ENCODE peak calls at places on chromosomes 11 and 22, in five cellular contexts. One of them, this sample, is unnamed.
A peak's percentile ranks its signal among the peaks of the same experiment; 100 is the strongest.

GRCh38 chr11:6612816-6613136 is 760 bp upstream of the TAF10 start:
- DNase-seq in breast epithelium: no peak
- DNase-seq in A549: no peak
- DNase-seq in NCI-H226: no peak
- DNase-seq in lower leg skin: no peak
- DNase-seq in this sample: no peak

GRCh38 chr11:46288451-46288850 is 11.0 kb downstream of the CREB3L1 start:
- DNase-seq in A549: no peak
- DNase-seq in NCI-H226: no peak
- DNase-seq in breast epithelium: no peak
- DNase-seq in lower leg skin: no peak
- DNase-seq in this sample: no peak

GRCh38 chr22:26887456-26887855 is 230.1 kb downstream of the MIAT start:
- DNase-seq in A549: peak; percentile 47
- DNase-seq in NCI-H226: peak; percentile 59
- DNase-seq in breast epithelium: no peak
- DNase-seq in lower leg skin: no peak
- DNase-seq in this sample: no peak

GRCh38 chr22:48451891-48452290 is 1375.8 kb downstream of the BRD1 start:
- DNase-seq in NCI-H226: no peak
- DNase-seq in lower leg skin: no peak
- DNase-seq in breast epithelium: no peak
- DNase-seq in A549: no peak
- DNase-seq in this sample: no peak

GRCh38 chr11:85596886-85597285 is 30.3 kb downstream of the DLG2 start:
- DNase-seq in lower leg skin: no peak
- DNase-seq in A549: no peak
- DNase-seq in breast epithelium: no peak
- DNase-seq in NCI-H226: no peak
- DNase-seq in this sample: no peak

GRCh38 chr11:78419327-78419726 is 1.7 kb upstream of the GAB2 start:
- DNase-seq in breast epithelium: no peak
- DNase-seq in lower leg skin: peak; percentile 71
- DNase-seq in A549: peak; percentile 71
- DNase-seq in NCI-H226: peak; percentile 98
- DNase-seq in this sample: no peak

GRCh38 chr11:23542171-23542570 is 681.9 kb upstream of the CCDC179 start:
- DNase-seq in NCI-H226: no peak
- DNase-seq in lower leg skin: no peak
- DNase-seq in A549: no peak
- DNase-seq in breast epithelium: no peak
- DNase-seq in this sample: no peak

GRCh38 chr11:75499423-75500305 is 26.1 kb downstream of the GDPD5 start:
- DNase-seq in lower leg skin: peak; percentile 69
- DNase-seq in NCI-H226: peak; percentile 96
- DNase-seq in breast epithelium: peak; percentile 28
- DNase-seq in A549: peak; percentile 92
- DNase-seq in this sample: no peak

GRCh38 chr11:85717360-85717927 is 31.4 kb upstream of the CCDC89 start:
- DNase-seq in NCI-H226: no peak
- DNase-seq in breast epithelium: no peak
- DNase-seq in A549: no peak
- DNase-seq in lower leg skin: no peak
- DNase-seq in this sample: no peak

GRCh38 chr11:125517116-125517804 is 21.2 kb upstream of the FEZ1 start:
- DNase-seq in NCI-H226: peak; percentile 37
- DNase-seq in lower leg skin: no peak
- DNase-seq in A549: peak; percentile 24
- DNase-seq in breast epithelium: no peak
- DNase-seq in this sample: no peak

GRCh38 chr11:132770802-132771545 is 761.3 kb downstream of the OPCML start:
- DNase-seq in NCI-H226: no peak
- DNase-seq in A549: no peak
- DNase-seq in lower leg skin: no peak
- DNase-seq in breast epithelium: no peak
- DNase-seq in this sample: no peak

GRCh38 chr11:34132261-34132965 is 27.0 kb downstream of the NAT10 start:
- DNase-seq in A549: no peak
- DNase-seq in lower leg skin: no peak
- DNase-seq in NCI-H226: no peak
- DNase-seq in breast epithelium: no peak
- DNase-seq in this sample: no peak

GRCh38 chr11:70786021-70786665 is 387.8 kb downstream of the CTTN start:
- DNase-seq in breast epithelium: no peak
- DNase-seq in NCI-H226: no peak
- DNase-seq in A549: no peak
- DNase-seq in lower leg skin: no peak
- DNase-seq in this sample: no peak